ENCODE peak calls at places on chromosomes 12 and 14, in six cellular contexts. One of them, this sample, is unnamed.

GRCh38 chr14:106094654-106095189 is 568.3 kb downstream of the TMEM121 start:
- DNase-seq in WTC11: no peak
- DNase-seq in astrocyte of the cerebellum: no peak
- DNase-seq in ovary: no peak
- DNase-seq in fibroblast of pulmonary artery: no peak
- DNase-seq in upper lobe of left lung: no peak
- DNase-seq in this sample: no peak

GRCh38 chr12:62697893-62698292 is 231.3 kb downstream of the MON2 start:
- DNase-seq in WTC11: no peak
- DNase-seq in astrocyte of the cerebellum: no peak
- DNase-seq in ovary: no peak
- DNase-seq in fibroblast of pulmonary artery: peak
- DNase-seq in upper lobe of left lung: no peak
- DNase-seq in this sample: no peak

GRCh38 chr12:97560359-97560758 is 97.8 kb downstream of the RMST start:
- DNase-seq in WTC11: no peak
- DNase-seq in astrocyte of the cerebellum: no peak
- DNase-seq in ovary: no peak
- DNase-seq in fibroblast of pulmonary artery: no peak
- DNase-seq in upper lobe of left lung: no peak
- DNase-seq in this sample: no peak

GRCh38 chr12:49244161-49244560 is 20.7 kb upstream of the TUBA1C start:
- DNase-seq in WTC11: no peak
- DNase-seq in astrocyte of the cerebellum: peak
- DNase-seq in ovary: no peak
- DNase-seq in fibroblast of pulmonary artery: peak
- DNase-seq in upper lobe of left lung: no peak
- DNase-seq in this sample: no peak

GRCh38 chr12:95622879-95623278 is 71.6 kb upstream of the USP44 start:
- DNase-seq in WTC11: no peak
- DNase-seq in astrocyte of the cerebellum: no peak
- DNase-seq in ovary: no peak
- DNase-seq in fibroblast of pulmonary artery: no peak
- DNase-seq in upper lobe of left lung: no peak
- DNase-seq in this sample: no peak

GRCh38 chr12:71432936-71433335 is 6.7 kb upstream of the LGR5 start:
- DNase-seq in WTC11: no peak
- DNase-seq in astrocyte of the cerebellum: no peak
- DNase-seq in ovary: no peak
- DNase-seq in fibroblast of pulmonary artery: no peak
- DNase-seq in upper lobe of left lung: no peak
- DNase-seq in this sample: no peak

GRCh38 chr12:48311313-48311712 is 39.4 kb downstream of the ZNF641 start:
- DNase-seq in WTC11: no peak
- DNase-seq in astrocyte of the cerebellum: no peak
- DNase-seq in ovary: no peak
- DNase-seq in fibroblast of pulmonary artery: no peak
- DNase-seq in upper lobe of left lung: no peak
- DNase-seq in this sample: no peak

GRCh38 chr12:60704171-60704914 is 1108.5 kb downstream of the SLC16A7 start:
- DNase-seq in WTC11: no peak
- DNase-seq in astrocyte of the cerebellum: no peak
- DNase-seq in ovary: no peak
- DNase-seq in fibroblast of pulmonary artery: no peak
- DNase-seq in upper lobe of left lung: no peak
- DNase-seq in this sample: no peak

GRCh38 chr14:101120636-101121398 is 217.3 kb upstream of the RTL1 start:
- DNase-seq in WTC11: no peak
- DNase-seq in astrocyte of the cerebellum: peak
- DNase-seq in ovary: peak
- DNase-seq in fibroblast of pulmonary artery: no peak
- DNase-seq in upper lobe of left lung: peak
- DNase-seq in this sample: no peak

GRCh38 chr12:127065595-127065994 is 1201.4 kb upstream of the TMEM132C start:
- DNase-seq in WTC11: no peak
- DNase-seq in astrocyte of the cerebellum: no peak
- DNase-seq in ovary: no peak
- DNase-seq in fibroblast of pulmonary artery: no peak
- DNase-seq in upper lobe of left lung: no peak
- DNase-seq in this sample: no peak

GRCh38 chr12:4331842-4332241 is 10.8 kb downstream of the TIGAR start:
- DNase-seq in WTC11: no peak
- DNase-seq in astrocyte of the cerebellum: no peak
- DNase-seq in ovary: no peak
- DNase-seq in fibroblast of pulmonary artery: no peak
- DNase-seq in upper lobe of left lung: no peak
- DNase-seq in this sample: no peak

GRCh38 chr12:124626841-124627502 is 59.6 kb upstream of the NCOR2 start:
- DNase-seq in WTC11: no peak
- DNase-seq in astrocyte of the cerebellum: peak
- DNase-seq in ovary: peak
- DNase-seq in fibroblast of pulmonary artery: peak
- DNase-seq in upper lobe of left lung: no peak
- DNase-seq in this sample: no peak

GRCh38 chr12:123966596-123966995 is 6.0 kb downstream of the CCDC92 start:
- DNase-seq in WTC11: no peak
- DNase-seq in astrocyte of the cerebellum: peak
- DNase-seq in ovary: no peak
- DNase-seq in fibroblast of pulmonary artery: no peak
- DNase-seq in upper lobe of left lung: no peak
- DNase-seq in this sample: no peak

GRCh38 chr14:49220492-49220891 is 365.7 kb downstream of the RPS29 start:
- DNase-seq in WTC11: no peak
- DNase-seq in astrocyte of the cerebellum: peak
- DNase-seq in ovary: no peak
- DNase-seq in fibroblast of pulmonary artery: no peak
- DNase-seq in upper lobe of left lung: no peak
- DNase-seq in this sample: no peak

GRCh38 chr14:92633724-92634123 is 114.7 kb downstream of the LGMN start:
- DNase-seq in WTC11: no peak
- DNase-seq in astrocyte of the cerebellum: no peak
- DNase-seq in ovary: no peak
- DNase-seq in fibroblast of pulmonary artery: peak
- DNase-seq in upper lobe of left lung: no peak
- DNase-seq in this sample: no peak

GRCh38 chr12:79776111-79776510 is 85.3 kb upstream of the PAWR start:
- DNase-seq in WTC11: no peak
- DNase-seq in astrocyte of the cerebellum: peak
- DNase-seq in ovary: no peak
- DNase-seq in fibroblast of pulmonary artery: peak
- DNase-seq in upper lobe of left lung: no peak
- DNase-seq in this sample: no peak

GRCh38 chr12:104057771-104058197 is 6.5 kb upstream of the HCFC2 start:
- DNase-seq in WTC11: no peak
- DNase-seq in astrocyte of the cerebellum: no peak
- DNase-seq in ovary: no peak
- DNase-seq in fibroblast of pulmonary artery: peak
- DNase-seq in upper lobe of left lung: no peak
- DNase-seq in this sample: no peak

GRCh38 chr14:34347683-34348082 is 114.4 kb downstream of the SPTSSA start:
- DNase-seq in WTC11: no peak
- DNase-seq in astrocyte of the cerebellum: no peak
- DNase-seq in ovary: no peak
- DNase-seq in fibroblast of pulmonary artery: no peak
- DNase-seq in upper lobe of left lung: no peak
- DNase-seq in this sample: no peak

GRCh38 chr12:124975276-124975675 is 13.7 kb downstream of the DHX37 start:
- DNase-seq in WTC11: no peak
- DNase-seq in astrocyte of the cerebellum: no peak
- DNase-seq in ovary: no peak
- DNase-seq in fibroblast of pulmonary artery: no peak
- DNase-seq in upper lobe of left lung: no peak
- DNase-seq in this sample: no peak

DNA sequence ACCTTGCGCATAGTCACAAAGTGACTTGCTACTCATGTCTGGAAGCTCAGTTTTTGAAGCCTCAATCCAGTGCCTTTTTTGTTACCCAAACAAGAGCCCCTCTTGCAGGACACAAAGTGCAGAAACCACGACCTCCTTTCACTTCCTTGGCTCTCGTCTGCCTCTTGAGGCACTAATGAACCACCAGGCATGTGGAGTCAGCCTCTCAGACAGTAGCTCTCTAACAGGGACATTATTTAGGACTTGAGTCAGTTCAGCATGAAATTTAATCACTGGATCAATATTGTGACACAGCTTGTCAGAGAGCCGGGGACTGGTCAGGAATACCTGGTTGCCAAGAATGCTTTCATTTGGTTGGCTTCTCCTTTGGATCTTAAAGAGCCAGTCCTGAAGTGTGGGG is 46.7 kb downstream of the HSPB8 start:
- DNase-seq in WTC11: no peak
- DNase-seq in astrocyte of the cerebellum: no peak
- DNase-seq in ovary: no peak
- DNase-seq in fibroblast of pulmonary artery: no peak
- DNase-seq in upper lobe of left lung: no peak
- DNase-seq in this sample: no peak
- TF ChIP-seq CTCF in WTC11: no peak
- TF ChIP-seq CTCF in astrocyte of the cerebellum: no peak
- TF ChIP-seq CTCF in ovary: no peak
- TF ChIP-seq CTCF in fibroblast of pulmonary artery: no peak
- TF ChIP-seq CTCF in upper lobe of left lung: no peak
- TF ChIP-seq CTCF in this sample: peak

DNA sequence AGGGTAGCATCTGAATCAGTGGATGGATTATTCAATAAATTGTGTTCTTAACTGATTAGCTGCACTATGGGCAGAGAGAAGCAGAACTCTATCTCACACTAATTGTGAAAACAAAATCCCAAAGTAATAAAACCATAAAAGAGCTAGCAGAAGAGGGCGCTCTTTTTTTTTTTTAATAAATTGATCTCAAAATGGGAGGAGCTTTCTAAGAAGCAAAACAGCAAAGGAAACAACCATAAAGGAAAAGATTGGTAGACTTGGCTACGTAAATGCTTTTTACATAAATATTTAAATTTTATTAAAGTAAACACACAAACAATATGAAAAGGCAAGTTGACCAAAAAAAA is 1.5 kb upstream of the TM7SF3 start:
- DNase-seq in WTC11: no peak
- DNase-seq in astrocyte of the cerebellum: no peak
- DNase-seq in ovary: no peak
- DNase-seq in fibroblast of pulmonary artery: peak
- DNase-seq in upper lobe of left lung: no peak
- DNase-seq in this sample: no peak
- TF ChIP-seq CTCF in WTC11: no peak
- TF ChIP-seq CTCF in astrocyte of the cerebellum: peak
- TF ChIP-seq CTCF in ovary: no peak
- TF ChIP-seq CTCF in fibroblast of pulmonary artery: peak
- TF ChIP-seq CTCF in upper lobe of left lung: peak
- TF ChIP-seq CTCF in this sample: peak

DNA sequence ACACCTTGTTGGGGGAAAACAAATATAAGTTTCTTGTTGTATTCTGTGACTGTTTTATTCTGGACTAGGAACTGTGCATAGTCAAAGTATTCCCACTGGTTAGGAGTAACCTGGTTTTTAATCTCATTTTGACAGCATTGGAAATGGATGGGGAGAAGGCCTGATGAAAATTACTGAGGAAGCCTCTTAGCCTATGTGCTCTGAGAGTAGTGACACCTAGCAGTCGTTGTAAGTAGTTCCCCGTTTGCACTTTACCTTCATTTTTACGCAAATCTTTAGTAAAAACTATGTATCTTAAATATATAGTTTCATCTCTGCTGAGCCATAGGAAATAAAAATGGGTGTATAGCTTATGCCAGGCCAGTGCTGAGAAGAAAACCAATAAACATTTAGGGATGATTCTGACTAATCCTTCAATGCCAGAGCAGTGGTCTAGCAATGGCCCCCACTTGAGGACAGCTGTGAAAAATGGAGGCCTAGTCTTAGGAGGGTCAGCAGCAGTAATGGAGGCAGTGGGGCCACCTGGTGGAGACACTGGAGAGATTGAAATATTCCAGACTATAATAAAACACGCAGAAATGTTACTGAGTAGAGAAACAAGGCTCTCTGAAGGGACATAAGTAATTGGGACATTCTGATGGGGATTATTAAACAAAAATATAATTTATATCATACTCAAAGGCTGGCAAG is 133.2 kb upstream of the NOVA1 start:
- DNase-seq in WTC11: peak
- DNase-seq in astrocyte of the cerebellum: no peak
- DNase-seq in ovary: peak
- DNase-seq in fibroblast of pulmonary artery: peak
- DNase-seq in upper lobe of left lung: no peak
- DNase-seq in this sample: peak
- TF ChIP-seq CTCF in WTC11: peak
- TF ChIP-seq CTCF in astrocyte of the cerebellum: peak
- TF ChIP-seq CTCF in ovary: no peak
- TF ChIP-seq CTCF in fibroblast of pulmonary artery: peak
- TF ChIP-seq CTCF in upper lobe of left lung: no peak
- TF ChIP-seq CTCF in this sample: peak

DNA sequence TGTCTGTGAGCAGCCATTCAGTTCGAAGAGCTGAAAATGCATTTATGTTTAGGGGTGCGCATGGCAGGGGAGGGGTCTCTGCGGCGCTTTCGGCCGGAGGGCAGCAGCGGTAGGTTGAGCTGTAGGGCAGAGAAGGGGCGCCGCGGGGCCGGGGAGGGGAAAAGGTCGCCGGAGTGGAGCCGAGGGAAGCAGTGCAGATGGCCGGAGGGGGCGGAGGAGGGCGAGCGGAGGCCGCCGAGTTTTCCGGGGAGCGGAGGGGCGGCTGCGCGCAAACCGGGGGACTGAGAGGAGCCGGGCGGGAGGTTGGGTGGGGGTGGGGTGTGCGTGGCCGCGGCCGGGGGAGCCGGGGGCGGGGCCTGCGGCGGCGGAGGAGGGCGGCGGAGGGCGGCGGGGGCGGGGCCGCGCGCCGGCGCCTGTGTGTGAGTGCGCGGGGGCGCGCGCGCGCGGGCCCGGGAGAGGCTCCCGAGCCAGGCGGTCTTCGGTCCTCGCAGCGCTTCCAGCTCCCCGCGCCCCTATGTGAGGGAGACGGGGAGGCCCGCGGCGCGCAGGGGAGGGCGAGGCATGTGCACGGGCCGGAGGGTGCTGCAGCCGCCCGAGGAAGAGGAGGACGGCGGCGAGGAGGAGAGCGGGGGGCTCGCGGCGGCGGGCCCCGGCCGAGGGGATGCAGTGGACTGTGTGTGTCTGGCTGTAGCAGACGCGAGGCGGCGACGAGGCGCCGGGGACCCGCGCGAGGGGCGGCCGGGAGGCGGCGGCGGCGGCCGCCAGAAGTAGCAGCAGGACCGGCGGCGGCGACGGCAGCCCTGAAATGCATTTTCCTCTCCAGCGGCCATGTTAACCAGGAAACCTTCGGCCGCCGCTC is at the start of gene DYRK2:
- DNase-seq in WTC11: peak
- DNase-seq in astrocyte of the cerebellum: no peak
- DNase-seq in ovary: peak
- DNase-seq in fibroblast of pulmonary artery: peak
- DNase-seq in upper lobe of left lung: peak
- DNase-seq in this sample: peak
- TF ChIP-seq CTCF in WTC11: no peak
- TF ChIP-seq CTCF in astrocyte of the cerebellum: no peak
- TF ChIP-seq CTCF in ovary: no peak
- TF ChIP-seq CTCF in fibroblast of pulmonary artery: no peak
- TF ChIP-seq CTCF in upper lobe of left lung: peak
- TF ChIP-seq CTCF in this sample: peak

This sample was measured in progenitor cell of endocrine pancreas.